ENCODE peak calls at places on chromosomes 6 and 20, in nine cellular contexts. One of them, this sample, is unnamed.

GRCh38 chr20:51195419-51195901 is 172.6 kb upstream of the KCNG1 start:
- DNase-seq in fibroblast of lung: peak
- DNase-seq in heart left ventricle: no peak
- DNase-seq in A549: no peak
- DNase-seq in epithelial cell of esophagus: peak
- DNase-seq in cardiac fibroblast: peak
- DNase-seq in GM13977: no peak
- DNase-seq in nephron progenitor cell: no peak
- DNase-seq in kidney: no peak
- DNase-seq in this sample: no peak

GRCh38 chr20:36439040-36439730 is 102.1 kb upstream of the MYL9 start:
- DNase-seq in kidney: peak
- DNase-seq in fibroblast of lung: peak
- DNase-seq in cardiac fibroblast: peak
- DNase-seq in nephron progenitor cell: peak
- DNase-seq in A549: peak
- DNase-seq in heart left ventricle: peak
- DNase-seq in epithelial cell of esophagus: peak
- DNase-seq in GM13977: peak
- DNase-seq in this sample: no peak

GRCh38 chr6:81901589-81901988 is 149.1 kb upstream of the TENT5A start:
- DNase-seq in fibroblast of lung: no peak
- DNase-seq in GM13977: no peak
- DNase-seq in A549: no peak
- DNase-seq in cardiac fibroblast: no peak
- DNase-seq in heart left ventricle: peak
- DNase-seq in kidney: no peak
- DNase-seq in epithelial cell of esophagus: no peak
- DNase-seq in nephron progenitor cell: no peak
- DNase-seq in this sample: no peak

GRCh38 chr20:11234181-11234969 is 560.6 kb upstream of the JAG1 start:
- DNase-seq in nephron progenitor cell: no peak
- DNase-seq in GM13977: no peak
- DNase-seq in kidney: no peak
- DNase-seq in heart left ventricle: no peak
- DNase-seq in epithelial cell of esophagus: no peak
- DNase-seq in A549: no peak
- DNase-seq in cardiac fibroblast: peak
- DNase-seq in fibroblast of lung: no peak
- DNase-seq in this sample: no peak

GRCh38 chr20:25318471-25319240 is 70.8 kb downstream of the PYGB start:
- DNase-seq in nephron progenitor cell: no peak
- DNase-seq in kidney: peak
- DNase-seq in heart left ventricle: peak
- DNase-seq in cardiac fibroblast: no peak
- DNase-seq in fibroblast of lung: no peak
- DNase-seq in GM13977: peak
- DNase-seq in epithelial cell of esophagus: no peak
- DNase-seq in A549: no peak
- DNase-seq in this sample: no peak

GRCh38 chr6:163533443-163533842 is 118.9 kb downstream of the QKI start:
- DNase-seq in A549: peak
- DNase-seq in epithelial cell of esophagus: peak
- DNase-seq in heart left ventricle: no peak
- DNase-seq in fibroblast of lung: peak
- DNase-seq in cardiac fibroblast: peak
- DNase-seq in GM13977: no peak
- DNase-seq in nephron progenitor cell: no peak
- DNase-seq in kidney: no peak
- DNase-seq in this sample: no peak

GRCh38 chr20:8780926-8781325 is 288.0 kb upstream of the PLCB4 start:
- DNase-seq in GM13977: no peak
- DNase-seq in kidney: no peak
- DNase-seq in heart left ventricle: no peak
- DNase-seq in cardiac fibroblast: no peak
- DNase-seq in fibroblast of lung: no peak
- DNase-seq in epithelial cell of esophagus: no peak
- DNase-seq in A549: no peak
- DNase-seq in nephron progenitor cell: no peak
- DNase-seq in this sample: no peak

GRCh38 chr20:32634041-32634805 is 39.5 kb downstream of the C20orf203 start:
- DNase-seq in epithelial cell of esophagus: no peak
- DNase-seq in fibroblast of lung: no peak
- DNase-seq in GM13977: no peak
- DNase-seq in heart left ventricle: no peak
- DNase-seq in kidney: no peak
- DNase-seq in A549: no peak
- DNase-seq in nephron progenitor cell: no peak
- DNase-seq in cardiac fibroblast: no peak
- DNase-seq in this sample: no peak

GRCh38 chr6:90328004-90328403 is 31.4 kb upstream of the BACH2 start:
- DNase-seq in fibroblast of lung: peak
- DNase-seq in cardiac fibroblast: no peak
- DNase-seq in A549: no peak
- DNase-seq in epithelial cell of esophagus: peak
- DNase-seq in heart left ventricle: no peak
- DNase-seq in GM13977: no peak
- DNase-seq in nephron progenitor cell: no peak
- DNase-seq in kidney: no peak
- DNase-seq in this sample: no peak

GRCh38 chr6:31083742-31084354 is 28.5 kb downstream of the C6orf15 start:
- DNase-seq in cardiac fibroblast: peak
- DNase-seq in nephron progenitor cell: peak
- DNase-seq in A549: peak
- DNase-seq in kidney: no peak
- DNase-seq in epithelial cell of esophagus: peak
- DNase-seq in fibroblast of lung: peak
- DNase-seq in GM13977: peak
- DNase-seq in heart left ventricle: peak
- DNase-seq in this sample: no peak

GRCh38 chr6:47188588-47189021 is 121.1 kb downstream of the TNFRSF21 start:
- DNase-seq in nephron progenitor cell: no peak
- DNase-seq in cardiac fibroblast: peak
- DNase-seq in heart left ventricle: no peak
- DNase-seq in epithelial cell of esophagus: peak
- DNase-seq in A549: peak
- DNase-seq in GM13977: no peak
- DNase-seq in fibroblast of lung: peak
- DNase-seq in kidney: no peak
- DNase-seq in this sample: no peak

GRCh38 chr20:49690899-49691620 is 22.6 kb downstream of the B4GALT5 start:
- DNase-seq in A549: peak
- DNase-seq in epithelial cell of esophagus: peak
- DNase-seq in GM13977: no peak
- DNase-seq in kidney: no peak
- DNase-seq in heart left ventricle: no peak
- DNase-seq in nephron progenitor cell: no peak
- DNase-seq in cardiac fibroblast: peak
- DNase-seq in fibroblast of lung: peak
- DNase-seq in this sample: no peak

GRCh38 chr6:6315660-6316059 is 4.8 kb downstream of the F13A1 start:
- DNase-seq in heart left ventricle: peak
- DNase-seq in cardiac fibroblast: peak
- DNase-seq in kidney: no peak
- DNase-seq in GM13977: peak
- DNase-seq in epithelial cell of esophagus: peak
- DNase-seq in fibroblast of lung: peak
- DNase-seq in A549: peak
- DNase-seq in nephron progenitor cell: peak
- DNase-seq in this sample: no peak

GRCh38 chr6:31122803-31123706 is 2.8 kb upstream of the CDSN start:
- DNase-seq in cardiac fibroblast: peak
- DNase-seq in GM13977: no peak
- DNase-seq in heart left ventricle: peak
- DNase-seq in fibroblast of lung: peak
- DNase-seq in epithelial cell of esophagus: peak
- DNase-seq in nephron progenitor cell: no peak
- DNase-seq in kidney: peak
- DNase-seq in A549: peak
- DNase-seq in this sample: no peak

GRCh38 chr6:4125933-4126864 is 9.2 kb downstream of the ECI2 start:
- DNase-seq in nephron progenitor cell: no peak
- DNase-seq in cardiac fibroblast: peak
- DNase-seq in heart left ventricle: no peak
- DNase-seq in fibroblast of lung: peak
- DNase-seq in A549: peak
- DNase-seq in kidney: no peak
- DNase-seq in GM13977: no peak
- DNase-seq in epithelial cell of esophagus: peak
- DNase-seq in this sample: no peak

DNA sequence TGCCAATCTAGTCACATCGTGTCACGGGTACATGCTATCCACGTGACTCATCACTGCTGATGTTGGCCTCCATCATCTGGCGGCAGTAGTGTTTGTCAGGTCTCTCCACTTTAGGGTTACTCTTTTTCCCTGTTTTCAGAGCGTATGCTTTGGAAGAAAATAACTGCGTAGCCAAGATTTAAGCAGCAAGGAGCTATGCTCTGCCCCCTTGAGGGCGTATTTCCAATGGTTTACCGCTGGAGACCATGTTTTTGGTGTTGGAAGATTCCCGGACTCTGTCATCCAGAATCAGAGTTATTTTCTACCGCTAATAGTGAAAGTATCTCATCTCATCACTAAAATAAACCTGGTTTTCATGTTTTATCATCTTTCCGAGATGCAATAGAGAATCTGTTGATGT is 306.5 kb downstream of the C6orf118 start:
- DNase-seq in A549: no peak
- DNase-seq in heart left ventricle: no peak
- DNase-seq in GM13977: no peak
- DNase-seq in epithelial cell of esophagus: no peak
- DNase-seq in kidney: no peak
- DNase-seq in nephron progenitor cell: no peak
- DNase-seq in cardiac fibroblast: no peak
- DNase-seq in fibroblast of lung: peak
- DNase-seq in this sample: no peak
- TF ChIP-seq CTCF in A549: no peak
- TF ChIP-seq CTCF in heart left ventricle: no peak
- TF ChIP-seq CTCF in GM13977: no peak
- TF ChIP-seq CTCF in epithelial cell of esophagus: no peak
- TF ChIP-seq CTCF in kidney: no peak
- TF ChIP-seq CTCF in nephron progenitor cell: no peak
- TF ChIP-seq CTCF in cardiac fibroblast: no peak
- TF ChIP-seq CTCF in fibroblast of lung: no peak
- TF ChIP-seq CTCF in this sample: no peak

GRCh38 chr6:138785092-138785491 is 10.8 kb upstream of the ECT2L start:
- DNase-seq in nephron progenitor cell: no peak
- DNase-seq in A549: no peak
- DNase-seq in kidney: no peak
- DNase-seq in cardiac fibroblast: no peak
- DNase-seq in fibroblast of lung: no peak
- DNase-seq in heart left ventricle: no peak
- DNase-seq in epithelial cell of esophagus: no peak
- DNase-seq in GM13977: no peak
- DNase-seq in this sample: no peak

GRCh38 chr6:138787138-138787537 is 8.7 kb upstream of the ECT2L start:
- DNase-seq in kidney: no peak
- DNase-seq in cardiac fibroblast: no peak
- DNase-seq in GM13977: no peak
- DNase-seq in fibroblast of lung: no peak
- DNase-seq in nephron progenitor cell: no peak
- DNase-seq in epithelial cell of esophagus: no peak
- DNase-seq in heart left ventricle: no peak
- DNase-seq in A549: no peak
- DNase-seq in this sample: no peak

GRCh38 chr6:138785980-138786379 is 9.9 kb upstream of the ECT2L start:
- DNase-seq in epithelial cell of esophagus: no peak
- DNase-seq in cardiac fibroblast: no peak
- DNase-seq in fibroblast of lung: peak
- DNase-seq in GM13977: no peak
- DNase-seq in kidney: no peak
- DNase-seq in nephron progenitor cell: no peak
- DNase-seq in heart left ventricle: peak
- DNase-seq in A549: no peak
- DNase-seq in this sample: no peak

GRCh38 chr6:138778331-138778730 is 4.8 kb downstream of the CCDC28A start:
- DNase-seq in GM13977: no peak
- DNase-seq in A549: no peak
- DNase-seq in kidney: no peak
- DNase-seq in heart left ventricle: no peak
- DNase-seq in cardiac fibroblast: no peak
- DNase-seq in epithelial cell of esophagus: no peak
- DNase-seq in nephron progenitor cell: no peak
- DNase-seq in fibroblast of lung: no peak
- DNase-seq in this sample: no peak

GRCh38 chr6:138782243-138782642 is 8.7 kb downstream of the CCDC28A start:
- DNase-seq in nephron progenitor cell: no peak
- DNase-seq in GM13977: no peak
- DNase-seq in kidney: no peak
- DNase-seq in A549: no peak
- DNase-seq in epithelial cell of esophagus: no peak
- DNase-seq in fibroblast of lung: no peak
- DNase-seq in heart left ventricle: no peak
- DNase-seq in cardiac fibroblast: no peak
- DNase-seq in this sample: no peak
- TF ChIP-seq CTCF in nephron progenitor cell: no peak
- TF ChIP-seq CTCF in GM13977: no peak
- TF ChIP-seq CTCF in kidney: no peak
- TF ChIP-seq CTCF in A549: no peak
- TF ChIP-seq CTCF in epithelial cell of esophagus: no peak
- TF ChIP-seq CTCF in fibroblast of lung: no peak
- TF ChIP-seq CTCF in heart left ventricle: no peak
- TF ChIP-seq CTCF in cardiac fibroblast: no peak
- TF ChIP-seq CTCF in this sample: no peak

GRCh38 chr20:19099586-19100555 is 112.6 kb upstream of the SLC24A3 start:
- DNase-seq in GM13977: no peak
- DNase-seq in fibroblast of lung: no peak
- DNase-seq in nephron progenitor cell: no peak
- DNase-seq in epithelial cell of esophagus: no peak
- DNase-seq in kidney: no peak
- DNase-seq in heart left ventricle: no peak
- DNase-seq in A549: no peak
- DNase-seq in cardiac fibroblast: no peak
- DNase-seq in this sample: no peak
- TF ChIP-seq CTCF in GM13977: no peak
- TF ChIP-seq CTCF in fibroblast of lung: no peak
- TF ChIP-seq CTCF in nephron progenitor cell: no peak
- TF ChIP-seq CTCF in epithelial cell of esophagus: no peak
- TF ChIP-seq CTCF in kidney: no peak
- TF ChIP-seq CTCF in heart left ventricle: no peak
- TF ChIP-seq CTCF in A549: no peak
- TF ChIP-seq CTCF in cardiac fibroblast: no peak
- TF ChIP-seq CTCF in this sample: no peak

DNA sequence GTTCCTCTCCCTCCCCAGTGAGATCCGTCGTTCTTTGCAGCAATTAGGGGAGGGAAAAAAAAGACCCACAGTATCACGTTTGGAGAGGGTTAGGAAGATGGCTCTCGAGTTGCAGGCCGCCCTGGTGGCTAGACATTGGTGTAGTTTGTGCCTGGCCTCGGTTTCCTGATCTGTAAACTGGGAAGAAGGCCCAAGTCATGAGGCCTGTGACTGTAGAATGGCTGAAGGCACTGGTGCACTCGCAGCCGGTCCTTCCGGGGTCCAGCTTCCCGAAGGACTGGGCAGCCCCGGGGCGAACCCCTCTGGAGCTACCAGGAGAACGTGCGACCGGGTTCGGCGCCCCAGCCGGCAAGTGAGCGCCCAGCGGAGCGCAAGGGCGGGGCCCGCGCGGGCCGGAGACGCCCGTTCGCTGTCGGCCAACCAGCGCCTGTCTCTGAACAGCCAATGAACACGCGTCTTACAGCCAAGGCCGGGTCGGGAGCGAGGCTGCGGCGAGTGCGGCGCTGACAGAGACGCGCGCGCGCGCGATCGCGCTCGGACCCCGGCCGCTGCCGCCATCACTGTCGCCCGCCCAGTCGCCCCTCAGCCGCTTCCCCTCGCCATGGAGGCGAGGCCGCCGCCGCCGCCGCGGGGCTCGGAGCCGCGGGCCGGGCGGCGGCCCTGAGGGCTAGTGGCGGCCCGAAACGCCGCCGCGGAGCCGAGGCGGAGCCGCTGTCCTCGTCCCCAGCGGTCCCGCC is at the start of gene PTPRA:
- DNase-seq in GM13977: peak
- DNase-seq in fibroblast of lung: peak
- DNase-seq in epithelial cell of esophagus: peak
- DNase-seq in nephron progenitor cell: peak
- DNase-seq in kidney: peak
- DNase-seq in A549: peak
- DNase-seq in cardiac fibroblast: peak
- DNase-seq in heart left ventricle: peak
- DNase-seq in this sample: peak
- TF ChIP-seq CTCF in GM13977: no peak
- TF ChIP-seq CTCF in fibroblast of lung: no peak
- TF ChIP-seq CTCF in epithelial cell of esophagus: no peak
- TF ChIP-seq CTCF in nephron progenitor cell: no peak
- TF ChIP-seq CTCF in kidney: no peak
- TF ChIP-seq CTCF in A549: no peak
- TF ChIP-seq CTCF in cardiac fibroblast: no peak
- TF ChIP-seq CTCF in heart left ventricle: no peak
- TF ChIP-seq CTCF in this sample: no peak

This sample was measured in chondrocyte.